ENCODE peak calls at places on chromosome 15, in five cellular contexts. N, X, F, D and T are unnamed samples.

GRCh38 chr15:52624262-52624661 is 54.9 kb downstream of the ATOSA start:
- DNase-seq in N (no peak), X (no peak), F (no peak), D (no peak), T (no peak)

GRCh38 chr15:42744200-42744599 is 7.3 kb upstream of the CDAN1 start:
- DNase-seq in N (no peak), X (no peak), F (no peak), D (no peak), T (no peak)

GRCh38 chr15:31446546-31446945 is 119.9 kb downstream of the KLF13 start:
- DNase-seq in N (no peak), X (no peak), F (no peak), D (no peak), T (no peak)

GRCh38 chr15:78065284-78065872 is 12.1 kb downstream of the TBC1D2B start:
- DNase-seq in N (peak), X (peak), F (no peak), D (peak), T (peak)

GRCh38 chr15:52056496-52056895 is 37.5 kb downstream of the MAPK6 start:
- DNase-seq in N (no peak), X (no peak), F (no peak), D (no peak), T (no peak)

GRCh38 chr15:99731336-99732267 is 1.6 kb downstream of the LYSMD4 start:
- DNase-seq in N (no peak), X (no peak), F (no peak), D (no peak), T (no peak)

GRCh38 chr15:77027697-77028450 is 32.9 kb downstream of the PSTPIP1 start:
- DNase-seq in N (peak), X (no peak), F (peak), D (no peak), T (peak)

GRCh38 chr15:57146394-57147140 is 228.1 kb downstream of the TCF12 start:
- DNase-seq in N (no peak), X (peak), F (no peak), D (peak), T (no peak)

GRCh38 chr15:78075490-78076230 is 1.9 kb downstream of the TBC1D2B start:
- DNase-seq in N (peak), X (peak), F (no peak), D (peak), T (peak)

GRCh38 chr15:51369451-51369761 is 28.0 kb downstream of the GLDN start:
- DNase-seq in N (no peak), X (no peak), F (no peak), D (no peak), T (no peak)

GRCh38 chr15:87829651-87830050 is 426.9 kb downstream of the NTRK3 start:
- DNase-seq in N (peak), X (no peak), F (no peak), D (no peak), T (no peak)

GRCh38 chr15:79308874-79309273 is 2.0 kb upstream of the TMED3 start:
- DNase-seq in N (no peak), X (no peak), F (no peak), D (no peak), T (no peak)

GRCh38 chr15:72203507-72203837 is 5.9 kb upstream of the GRAMD2A start:
- DNase-seq in N (peak), X (peak), F (no peak), D (peak), T (no peak)

DNA sequence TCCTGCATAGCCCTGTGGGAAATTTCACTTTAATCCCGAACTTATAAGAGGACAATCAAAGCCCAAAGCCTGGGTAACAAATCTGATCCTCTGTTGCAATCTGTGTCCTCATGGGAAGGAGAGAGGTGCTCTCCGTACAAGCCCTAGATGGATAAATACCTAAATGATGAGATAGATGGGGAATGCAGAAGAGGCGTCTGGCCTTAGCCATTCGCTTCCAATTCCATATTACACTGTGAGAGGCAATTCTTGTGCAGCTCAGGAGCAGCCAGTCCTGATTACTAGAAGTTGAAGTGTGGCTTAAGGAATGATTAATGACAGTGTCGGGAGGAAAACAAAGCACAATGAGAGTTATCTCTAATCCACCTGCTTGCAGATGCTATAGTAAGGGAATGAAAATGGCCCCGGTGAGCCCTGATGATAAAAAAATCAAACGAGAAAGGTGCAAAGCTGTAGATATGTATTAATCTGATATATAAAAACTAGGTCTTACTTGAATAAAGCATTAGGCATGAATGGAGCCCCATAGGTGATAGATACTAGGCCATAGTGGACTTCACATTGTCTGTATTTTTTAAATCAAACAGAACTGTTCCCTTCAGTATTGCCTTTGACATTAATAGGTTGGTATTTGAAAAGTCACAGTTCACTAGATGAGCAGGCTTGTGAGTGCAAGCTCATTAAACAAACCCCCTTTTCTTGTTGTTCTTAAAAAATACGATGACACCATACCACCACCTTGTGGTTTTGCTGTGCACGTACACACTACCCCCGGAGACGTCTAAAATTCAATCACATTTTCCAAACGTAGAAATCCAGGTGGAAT is 54.2 kb upstream of the TMCO5A start:
- DNase-seq in N (no peak), X (peak), F (no peak), D (peak), T (no peak)
- TF ChIP-seq CTCF in N (peak), X (peak), F (peak), D (peak), T (peak)

DNA sequence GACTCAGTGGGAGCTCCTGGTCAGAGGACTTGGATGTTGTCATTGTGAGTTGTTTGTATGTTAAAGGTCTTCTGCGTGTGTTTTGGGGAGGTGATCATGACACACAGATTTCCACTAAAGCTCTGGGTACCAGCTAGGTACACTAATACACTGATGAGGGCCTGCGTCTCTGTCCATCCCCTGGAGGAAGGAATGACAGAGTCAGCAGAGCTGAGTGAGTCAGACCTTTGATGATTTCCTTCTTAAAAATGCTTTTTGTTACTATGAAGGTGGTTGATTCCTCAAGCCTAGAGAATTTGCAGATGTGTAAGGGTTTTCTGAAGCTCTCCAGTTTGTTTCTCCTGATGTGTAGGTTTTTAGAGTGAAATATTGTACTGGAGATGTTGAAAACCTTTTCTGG is 424.1 kb upstream of the TPM1 start:
- DNase-seq in N (no peak), X (peak), F (no peak), D (peak), T (no peak)
- TF ChIP-seq CTCF in N (no peak), X (peak), F (no peak), D (peak), T (peak)

DNA sequence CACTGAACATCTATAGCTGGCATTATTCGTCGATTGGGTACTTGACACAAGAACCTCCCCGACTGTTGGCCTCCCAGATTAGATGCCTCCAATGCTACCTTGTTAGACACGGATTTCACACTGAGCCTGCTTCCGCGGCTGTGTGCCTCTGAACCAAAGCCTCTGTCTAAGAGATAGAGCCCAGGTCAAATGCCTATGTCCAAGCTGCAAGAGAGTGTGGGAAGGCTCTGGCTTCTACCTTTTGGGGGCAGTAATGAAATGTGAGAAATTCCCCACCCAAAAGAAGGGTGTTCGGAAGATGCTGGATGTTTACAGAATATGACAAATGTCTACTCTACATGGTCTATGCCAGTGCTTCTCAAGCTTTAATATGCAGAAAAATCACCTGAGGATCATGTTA is 2.0 kb upstream of the RPUSD2 start:
- DNase-seq in N (no peak), X (no peak), F (no peak), D (no peak), T (no peak)
- TF ChIP-seq CTCF in N (no peak), X (peak), F (no peak), D (peak), T (peak)

GRCh38 chr15:91050128-91050455 is 27.7 kb upstream of the VPS33B start:
- DNase-seq in N (no peak), X (no peak), F (no peak), D (no peak), T (no peak)
- TF ChIP-seq CTCF in N (peak), X (no peak), F (no peak), D (no peak), T (no peak)

GRCh38 chr15:93333826-93334225 is 244.8 kb upstream of the RGMA start:
- DNase-seq in N (no peak), X (no peak), F (no peak), D (no peak), T (no peak)
- TF ChIP-seq CTCF in N (peak), X (no peak), F (no peak), D (no peak), T (no peak)

GRCh38 chr15:65084500-65085206 is 8.1 kb downstream of the KBTBD13 start:
- DNase-seq in N (no peak), X (no peak), F (no peak), D (no peak), T (no peak)

GRCh38 chr15:65086680-65087111 is 10.2 kb downstream of the KBTBD13 start:
- DNase-seq in N (no peak), X (no peak), F (no peak), D (no peak), T (no peak)

GRCh38 chr15:65087411-65087810 is 10.9 kb downstream of the KBTBD13 start:
- DNase-seq in N (no peak), X (no peak), F (no peak), D (no peak), T (no peak)

GRCh38 chr15:65085207-65085753 is 8.7 kb downstream of the KBTBD13 start:
- DNase-seq in N (no peak), X (no peak), F (no peak), D (no peak), T (no peak)

DNA sequence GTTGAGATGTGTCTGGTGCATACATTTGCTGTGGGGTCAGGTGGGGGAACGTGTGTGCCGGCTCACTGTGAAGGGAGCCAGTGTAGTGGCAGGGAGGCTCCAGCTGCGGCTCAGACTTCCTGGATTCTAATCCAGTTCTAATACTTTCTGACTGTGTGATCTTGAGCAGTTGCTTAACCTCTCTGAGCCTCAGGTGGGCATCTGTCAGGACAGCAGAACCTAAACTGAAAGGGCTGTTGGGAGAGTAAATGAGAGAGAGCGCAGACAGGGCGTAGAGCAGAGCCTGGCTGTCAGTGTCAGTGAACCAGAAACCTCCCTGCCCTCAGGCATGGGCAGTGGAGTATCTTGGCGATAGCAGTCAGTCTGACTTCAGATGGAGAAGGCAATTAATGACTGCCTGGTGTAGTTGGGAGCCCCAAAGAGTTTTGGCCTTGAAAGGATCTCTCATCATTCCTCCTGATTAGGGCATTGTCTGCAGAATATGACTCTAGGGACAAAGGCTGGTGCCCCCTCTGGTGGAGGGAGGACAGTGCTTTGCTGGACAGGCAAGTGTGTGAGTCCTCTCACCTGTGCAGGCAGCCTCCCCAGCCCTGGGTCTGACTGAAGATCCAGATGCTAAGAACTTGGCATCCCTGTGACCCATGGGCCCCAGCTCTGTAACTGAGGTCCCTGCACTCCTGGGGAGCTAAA is 9.6 kb downstream of the KBTBD13 start:
- DNase-seq in N (no peak), X (no peak), F (no peak), D (no peak), T (no peak)
- TF ChIP-seq CTCF in N (peak), X (peak), F (no peak), D (peak), T (peak)

DNA sequence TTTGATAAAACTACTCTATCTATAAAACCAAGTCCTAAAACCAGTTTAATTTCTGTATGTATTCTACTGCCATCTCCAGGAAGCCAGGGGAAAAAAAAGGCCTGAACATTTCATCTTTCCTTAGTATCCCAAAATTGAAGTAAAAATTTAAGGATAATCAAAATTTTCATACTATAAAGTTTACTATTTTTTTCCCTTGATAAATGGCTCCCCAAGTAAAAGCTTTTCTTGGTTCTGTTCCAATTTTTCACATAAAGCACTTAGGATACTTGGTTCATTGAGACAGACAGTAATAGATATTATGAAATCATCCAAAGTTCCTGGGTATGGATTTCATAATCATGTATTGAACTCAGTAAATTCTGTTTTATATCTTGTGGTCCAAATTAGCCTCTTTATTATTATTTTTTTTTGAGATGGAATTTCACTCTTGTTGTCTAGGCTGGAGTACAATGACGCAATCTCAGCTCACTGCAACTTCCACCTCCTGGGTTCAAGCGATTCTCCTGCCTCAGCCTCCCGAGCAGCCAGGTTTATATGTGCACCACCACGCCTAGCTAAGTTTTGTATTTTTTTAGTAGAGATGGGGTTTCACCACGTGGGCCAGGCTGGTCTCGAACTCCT is 34.5 kb downstream of the ICE2 start:
- DNase-seq in N (no peak), X (no peak), F (no peak), D (peak), T (no peak)
- TF ChIP-seq CTCF in N (peak), X (peak), F (peak), D (peak), T (peak)